ENCODE peak calls at places on chromosome 20, in eight cellular contexts. C is heart right ventricle; V is left ventricle myocardium inferior; W is transverse colon; H is cardiac muscle cell; A is Caco-2; B is right cardiac atrium; G is CD8-positive, alpha-beta memory T cell. E is an unnamed sample.

GRCh38 chr20:61252601-61253263 is 671 bp downstream of the CDH4 start:
- DNase-seq in C (no peak), V (no peak), W (no peak), H (peak; percentile 35), A (peak; percentile 25), B (peak; percentile 51), G (no peak), E (no peak)

GRCh38 chr20:12627485-12627884 is 381.3 kb upstream of the SPTLC3 start:
- DNase-seq in C (no peak), V (no peak), W (no peak), H (no peak), A (no peak), B (no peak), G (no peak), E (no peak)

GRCh38 chr20:18267815-18268214 is 20.5 kb upstream of the ZNF133 start:
- DNase-seq in C (no peak), V (no peak), W (no peak), H (no peak), A (no peak), B (no peak), G (no peak), E (no peak)

GRCh38 chr20:5364136-5364821 is 47.5 kb upstream of the PROKR2 start:
- DNase-seq in C (no peak), V (no peak), W (no peak), H (no peak), A (no peak), B (no peak), G (no peak), E (no peak)

GRCh38 chr20:38692436-38693411 is 31.6 kb upstream of the SLC32A1 start:
- DNase-seq in C (peak; percentile 63), V (peak; percentile 20), W (peak; percentile 26), H (peak; percentile 79), A (peak; percentile 85), B (peak; percentile 73), G (peak; percentile 25), E (peak; percentile 25)

GRCh38 chr20:58891686-58892125 is 39.2 kb downstream of the GNAS start:
- DNase-seq in C (no peak), V (peak; percentile 29), W (peak; percentile 36), H (no peak), A (peak; percentile 73), B (peak; percentile 71), G (no peak), E (no peak)

GRCh38 chr20:41391587-41392001 is 25.0 kb upstream of the EMILIN3 start:
- DNase-seq in C (no peak), V (no peak), W (no peak), H (no peak), A (peak; percentile 82), B (no peak), G (no peak), E (no peak)

GRCh38 chr20:47817573-47817972 is 32.3 kb upstream of the SULF2 start:
- DNase-seq in C (no peak), V (no peak), W (no peak), H (no peak), A (no peak), B (no peak), G (no peak), E (no peak)

GRCh38 chr20:62770111-62770910 is 26.0 kb upstream of the MRGBP start:
- DNase-seq in C (no peak), V (peak; percentile 8), W (no peak), H (no peak), A (no peak), B (peak; percentile 21), G (no peak), E (no peak)

GRCh38 chr20:61300293-61300692 is 48.2 kb downstream of the CDH4 start:
- DNase-seq in C (no peak), V (no peak), W (no peak), H (no peak), A (no peak), B (no peak), G (no peak), E (no peak)

GRCh38 chr20:38616457-38616856 is 14.8 kb downstream of the ARHGAP40 start:
- DNase-seq in C (no peak), V (no peak), W (no peak), H (no peak), A (no peak), B (no peak), G (no peak), E (no peak)

GRCh38 chr20:63129991-63130653 is 85.8 kb downstream of the YTHDF1 start:
- DNase-seq in C (no peak), V (no peak), W (no peak), H (peak; percentile 3), A (peak; percentile 35), B (peak; percentile 27), G (no peak), E (no peak)

GRCh38 chr20:53773792-53774371 is 180.2 kb upstream of the ZNF217 start:
- DNase-seq in C (no peak), V (no peak), W (no peak), H (peak; percentile 88), A (peak; percentile 29), B (no peak), G (no peak), E (no peak)

GRCh38 chr20:46993465-46994095 is 98.9 kb downstream of the EYA2 start:
- DNase-seq in C (no peak), V (no peak), W (no peak), H (no peak), A (no peak), B (no peak), G (no peak), E (no peak)

GRCh38 chr20:40868568-40869223 is 159.9 kb upstream of the TOP1 start:
- DNase-seq in C (peak; percentile 39), V (no peak), W (no peak), H (peak; percentile 90), A (no peak), B (peak; percentile 74), G (no peak), E (no peak)

GRCh38 chr20:43961541-43962471 is 47.2 kb downstream of the TOX2 start:
- DNase-seq in C (no peak), V (no peak), W (no peak), H (no peak), A (no peak), B (no peak), G (no peak), E (no peak)

GRCh38 chr20:43959079-43959919 is 44.6 kb downstream of the TOX2 start:
- DNase-seq in C (no peak), V (no peak), W (peak; percentile 20), H (peak; percentile 62), A (peak; percentile 33), B (no peak), G (peak; percentile 71), E (peak; percentile 85)

GRCh38 chr20:43961116-43961515 is 46.5 kb downstream of the TOX2 start:
- DNase-seq in C (no peak), V (no peak), W (no peak), H (no peak), A (peak; percentile 18), B (no peak), G (no peak), E (no peak)

GRCh38 chr20:43959920-43960227 is 45.2 kb downstream of the TOX2 start:
- DNase-seq in C (no peak), V (no peak), W (no peak), H (no peak), A (no peak), B (no peak), G (no peak), E (no peak)

GRCh38 chr20:43960231-43960630 is 45.6 kb downstream of the TOX2 start:
- DNase-seq in C (no peak), V (no peak), W (no peak), H (no peak), A (peak; percentile 33), B (no peak), G (no peak), E (no peak)
- H3K4me1 ChIP-seq in C (peaks cover 16% of the 10 kb centered on the region), V (peaks cover 35% of the 10 kb centered on the region), W (peaks cover 24% of the 10 kb centered on the region), H (no peaks in the 10 kb centered on the region), A (no peaks in the 10 kb centered on the region), B (peaks cover 9% of the 10 kb centered on the region), G (peaks cover 87% of the 10 kb centered on the region), E (peaks cover 18% of the 10 kb centered on the region)

GRCh38 chr20:57788936-57789613 is 79.3 kb upstream of the PMEPA1 start:
- DNase-seq in C (no peak), V (no peak), W (no peak), H (no peak), A (peak; percentile 37), B (no peak), G (no peak), E (no peak)

GRCh38 chr20:57786304-57786942 is 76.6 kb upstream of the PMEPA1 start:
- DNase-seq in C (no peak), V (no peak), W (no peak), H (no peak), A (peak; percentile 39), B (no peak), G (no peak), E (no peak)

GRCh38 chr20:57787969-57788781 is 78.4 kb upstream of the PMEPA1 start:
- DNase-seq in C (no peak), V (no peak), W (no peak), H (no peak), A (peak; percentile 47), B (no peak), G (no peak), E (no peak)

GRCh38 chr20:57785720-57786119 is 75.9 kb upstream of the PMEPA1 start:
- DNase-seq in C (no peak), V (no peak), W (no peak), H (no peak), A (peak; percentile 22), B (no peak), G (no peak), E (no peak)

GRCh38 chr20:57787151-57787968 is 77.5 kb upstream of the PMEPA1 start:
- DNase-seq in C (no peak), V (no peak), W (no peak), H (no peak), A (peak; percentile 34), B (no peak), G (no peak), E (no peak)
- H3K4me1 ChIP-seq in C (no peaks in the 10 kb centered on the region), V (no peaks in the 10 kb centered on the region), W (no peaks in the 10 kb centered on the region), H (no peaks in the 10 kb centered on the region), A (peaks cover 5% of the 10 kb centered on the region), B (no peaks in the 10 kb centered on the region), G (no peaks in the 10 kb centered on the region), E (no peaks in the 10 kb centered on the region)

GRCh38 chr20:25252686-25253421 is 5.0 kb downstream of the PYGB start:
- DNase-seq in C (no peak), V (no peak), W (peak; percentile 57), H (no peak), A (no peak), B (no peak), G (no peak), E (peak; percentile 65)
- H3K4me1 ChIP-seq in C (peaks cover 42% of the 10 kb centered on the region), V (peaks cover 94% of the 10 kb centered on the region), W (peaks cover 90% of the 10 kb centered on the region), H (peaks cover 84% of the 10 kb centered on the region), A (peaks cover 20% of the 10 kb centered on the region), B (peaks cover 16% of the 10 kb centered on the region), G (peaks cover 16% of the 10 kb centered on the region), E (peaks cover 2% of the 10 kb centered on the region)

DNA sequence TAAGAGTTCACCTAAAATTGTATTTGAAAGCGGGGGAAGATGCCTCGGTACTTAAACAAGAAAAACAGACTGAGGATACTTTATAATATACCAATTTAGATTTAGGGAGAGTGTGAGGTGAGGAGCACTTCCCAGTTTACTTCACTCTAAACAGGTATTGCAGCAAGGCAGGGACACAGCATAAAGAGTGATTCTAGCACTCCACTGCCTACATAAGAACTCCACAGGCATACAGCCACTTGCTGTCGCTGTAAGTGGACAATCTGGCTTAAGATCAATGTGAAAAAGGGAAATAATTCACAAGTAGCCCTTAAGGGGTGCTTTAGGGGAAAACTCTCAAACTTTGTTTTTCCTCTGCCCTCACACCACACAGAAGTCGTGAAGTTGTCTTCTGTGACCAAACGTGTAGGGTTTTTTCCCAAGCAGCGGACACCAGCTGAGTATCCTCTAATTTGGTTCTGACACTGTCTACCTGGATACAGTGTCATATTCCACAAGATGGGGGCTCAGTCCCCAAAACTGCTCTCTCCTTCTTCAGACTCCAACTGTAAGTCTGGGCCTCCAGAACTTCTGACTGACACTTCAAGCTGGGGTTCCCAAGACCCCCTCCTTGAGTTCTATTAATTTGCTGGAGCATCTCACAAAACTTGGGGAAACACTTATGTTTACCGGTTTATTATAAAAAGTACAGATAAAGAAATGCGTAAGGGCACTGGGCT is 9.3 kb downstream of the ADNP start:
- DNase-seq in C (no peak), V (no peak), W (no peak), H (no peak), A (no peak), B (no peak), G (no peak), E (no peak)
- H3K4me1 ChIP-seq in C (peaks cover 53% of the 10 kb centered on the region), V (peaks cover 100% of the 10 kb centered on the region), W (peaks cover 93% of the 10 kb centered on the region), H (peaks cover 17% of the 10 kb centered on the region), A (peaks cover 15% of the 10 kb centered on the region), B (peaks cover 6% of the 10 kb centered on the region), G (peaks cover 62% of the 10 kb centered on the region), E (peaks cover 3% of the 10 kb centered on the region)